ENCODE peak calls at places on chromosomes 2 and 18, in five cellular contexts. O is HCT116; C is left colon; B is stimulated activated CD4-positive, alpha-beta T cell treated with anti-CD3 and anti-CD28 coated beads, TNF-alpha, amount 100 ng/mL, for 24 hours; P is Right ventricle myocardium inferior. Q is an unnamed sample.
A peak's percentile ranks its signal among the peaks of the same experiment; 100 is the strongest.

GRCh38 chr2:196097864-196098660 is 29.4 kb upstream of the DNAH7 start:
- DNase-seq in O (no peak), C (no peak), B (no peak), P (no peak), Q (no peak)

GRCh38 chr2:200305797-200306718 is at the start of gene SPATS2L:
- DNase-seq in O (peak; percentile 22), C (peak; percentile 77), B (peak; percentile 15), P (peak; percentile 89), Q (peak; percentile 23)

GRCh38 chr18:13233746-13234527 is 15.4 kb downstream of the LDLRAD4 start:
- DNase-seq in O (no peak), C (no peak), B (no peak), P (no peak), Q (no peak)

GRCh38 chr2:74142340-74142739 is 5.4 kb downstream of the BOLA3 start:
- DNase-seq in O (no peak), C (no peak), B (no peak), P (no peak), Q (no peak)

GRCh38 chr2:40654346-40654745 is 202.5 kb upstream of the SLC8A1 start:
- DNase-seq in O (no peak), C (no peak), B (no peak), P (no peak), Q (no peak)

GRCh38 chr2:38462121-38462634 is 85.1 kb upstream of the ATL2 start:
- DNase-seq in O (peak; percentile 94), C (peak; percentile 71), B (peak; percentile 25), P (no peak), Q (no peak)

GRCh38 chr18:24600076-24600654 is 139.7 kb downstream of the HRH4 start:
- DNase-seq in O (peak; percentile 27), C (no peak), B (no peak), P (no peak), Q (peak; percentile 63)

GRCh38 chr2:157559061-157559460 is 69.6 kb downstream of the ACVR1C start:
- DNase-seq in O (no peak), C (no peak), B (no peak), P (no peak), Q (no peak)

GRCh38 chr2:212892193-212892592 is 259.2 kb downstream of the IKZF2 start:
- DNase-seq in O (peak; percentile 55), C (no peak), B (no peak), P (no peak), Q (no peak)

GRCh38 chr18:1954583-1955312 is 616.6 kb downstream of the METTL4 start:
- DNase-seq in O (no peak), C (no peak), B (no peak), P (no peak), Q (no peak)

GRCh38 chr2:11011359-11011758 is 99.6 kb downstream of the KCNF1 start:
- DNase-seq in O (no peak), C (no peak), B (no peak), P (no peak), Q (no peak)

GRCh38 chr2:230924470-230925341 is at the start of gene GPR55:
- DNase-seq in O (no peak), C (no peak), B (peak; percentile 57), P (no peak), Q (no peak)

GRCh38 chr2:176324862-176325261 is 55.6 kb downstream of the MTX2 start:
- DNase-seq in O (no peak), C (no peak), B (no peak), P (no peak), Q (no peak)

GRCh38 chr2:204226305-204226861 is 289.8 kb downstream of the ICOS start:
- DNase-seq in O (no peak), C (no peak), B (no peak), P (no peak), Q (no peak)

GRCh38 chr2:132439703-132440398 is 23.2 kb downstream of the GPR39 start:
- DNase-seq in O (no peak), C (no peak), B (no peak), P (no peak), Q (no peak)

GRCh38 chr2:235859651-235860050 is 308.5 kb downstream of the GBX2 start:
- DNase-seq in O (no peak), C (no peak), B (no peak), P (no peak), Q (no peak)

GRCh38 chr2:25035537-25036220 is 6.2 kb upstream of the EFR3B start:
- DNase-seq in O (no peak), C (no peak), B (no peak), P (no peak), Q (no peak)

GRCh38 chr2:229261599-229261998 is 9.5 kb downstream of the PID1 start:
- DNase-seq in O (no peak), C (no peak), B (no peak), P (peak; percentile 60), Q (no peak)

GRCh38 chr2:149733936-149734685 is 146.5 kb upstream of the MMADHC start:
- DNase-seq in O (no peak), C (no peak), B (no peak), P (no peak), Q (no peak)

GRCh38 chr2:82599021-82599420 is 1860.1 kb downstream of the SUCLG1 start:
- DNase-seq in O (no peak), C (no peak), B (no peak), P (no peak), Q (no peak)

GRCh38 chr18:25055076-25055475 is 296.9 kb downstream of the ZNF521 start:
- DNase-seq in O (no peak), C (no peak), B (no peak), P (no peak), Q (no peak)

GRCh38 chr2:54801422-54801821 is 78.0 kb downstream of the EML6 start:
- DNase-seq in O (no peak), C (no peak), B (no peak), P (no peak), Q (no peak)

GRCh38 chr2:217944923-217945322 is 57.9 kb downstream of the TNS1 start:
- DNase-seq in O (no peak), C (peak; percentile 19), B (no peak), P (no peak), Q (no peak)

GRCh38 chr2:3007135-3007534 is 370.5 kb downstream of the EIPR1 start:
- DNase-seq in O (no peak), C (no peak), B (no peak), P (no peak), Q (no peak)

GRCh38 chr2:233974530-233975071 is 57.4 kb downstream of the TRPM8 start:
- DNase-seq in O (peak; percentile 98), C (no peak), B (no peak), P (no peak), Q (no peak)

GRCh38 chr2:31446848-31447247 is 32.3 kb upstream of the XDH start:
- DNase-seq in O (no peak), C (no peak), B (no peak), P (no peak), Q (no peak)

GRCh38 chr2:143477724-143478443 is 348.7 kb downstream of the ARHGAP15 start:
- DNase-seq in O (no peak), C (no peak), B (no peak), P (no peak), Q (no peak)

Q was measured in NCI-H1105.